ENCODE peak calls at places on chromosomes 3 and 15, in nine cellular contexts. Y is progenitor cell of endocrine pancreas, F is foreskin fibroblast, W is mammary epithelial cell, J is WTC11, A is foreskin keratinocyte, R is endothelial cell of umbilical vein, C is D721Med, H is B cell. D is an unnamed sample.

GRCh38 chr15:51108933-51109550 is 14.3 kb upstream of the TNFAIP8L3 start:
- DNase-seq in Y (no peak), F (peak), W (peak), J (no peak), A (peak), R (no peak), C (no peak), H (no peak), D (no peak)

GRCh38 chr3:35335703-35336102 is 303.6 kb upstream of the ARPP21 start:
- DNase-seq in Y (no peak), F (no peak), W (peak), J (no peak), A (peak), R (no peak), C (no peak), H (no peak), D (no peak)

GRCh38 chr3:139522421-139522820 is 17.1 kb downstream of the RBP1 start:
- DNase-seq in Y (no peak), F (no peak), W (no peak), J (no peak), A (no peak), R (no peak), C (no peak), H (no peak), D (no peak)

GRCh38 chr3:52121459-52121795 is 32.8 kb downstream of the POC1A start:
- DNase-seq in Y (no peak), F (no peak), W (no peak), J (no peak), A (no peak), R (peak), C (no peak), H (no peak), D (no peak)

GRCh38 chr3:71195492-71195891 is 388.0 kb downstream of the FOXP1 start:
- DNase-seq in Y (no peak), F (peak), W (no peak), J (no peak), A (peak), R (no peak), C (no peak), H (no peak), D (no peak)

GRCh38 chr3:180138871-180139270 is 102.1 kb upstream of the PEX5L start:
- DNase-seq in Y (no peak), F (no peak), W (no peak), J (no peak), A (no peak), R (no peak), C (no peak), H (no peak), D (no peak)

GRCh38 chr15:80570553-80570952 is 124.6 kb upstream of the ABHD17C start:
- DNase-seq in Y (no peak), F (no peak), W (no peak), J (no peak), A (peak), R (no peak), C (no peak), H (no peak), D (no peak)

GRCh38 chr15:76987896-76988860 is 6.7 kb upstream of the PSTPIP1 start:
- DNase-seq in Y (no peak), F (no peak), W (no peak), J (peak), A (no peak), R (no peak), C (no peak), H (no peak), D (no peak)

GRCh38 chr15:75167588-75168076 is 34.0 kb upstream of the C15orf39 start:
- DNase-seq in Y (no peak), F (peak), W (peak), J (no peak), A (peak), R (no peak), C (no peak), H (no peak), D (no peak)

GRCh38 chr15:31197497-31198414 is 96.2 kb upstream of the TRPM1 start:
- DNase-seq in Y (no peak), F (peak), W (no peak), J (peak), A (no peak), R (peak), C (no peak), H (no peak), D (no peak)

GRCh38 chr3:41328916-41329315 is 129.6 kb downstream of the CTNNB1 start:
- DNase-seq in Y (no peak), F (peak), W (no peak), J (no peak), A (no peak), R (no peak), C (no peak), H (no peak), D (no peak)

GRCh38 chr3:21752749-21753347 is 1.8 kb upstream of the ZNF385D start:
- DNase-seq in Y (no peak), F (peak), W (peak), J (no peak), A (peak), R (peak), C (no peak), H (no peak), D (no peak)

GRCh38 chr15:52421029-52421428 is 107.7 kb downstream of the MYO5A start:
- DNase-seq in Y (no peak), F (no peak), W (no peak), J (no peak), A (no peak), R (no peak), C (no peak), H (peak), D (no peak)

GRCh38 chr3:122705379-122705778 is 24.7 kb downstream of the PARP14 start:
- DNase-seq in Y (no peak), F (no peak), W (no peak), J (no peak), A (no peak), R (no peak), C (no peak), H (no peak), D (no peak)

GRCh38 chr3:31567036-31567435 is 34.3 kb downstream of the STT3B start:
- DNase-seq in Y (no peak), F (no peak), W (no peak), J (peak), A (no peak), R (no peak), C (no peak), H (peak), D (no peak)

GRCh38 chr3:127823590-127823857 is 1.2 kb upstream of the MGLL start:
- DNase-seq in Y (no peak), F (no peak), W (no peak), J (no peak), A (no peak), R (peak), C (no peak), H (no peak), D (no peak)

GRCh38 chr3:127820871-127821853 is 1.2 kb downstream of the MGLL start:
- DNase-seq in Y (no peak), F (peak), W (no peak), J (no peak), A (peak), R (peak), C (no peak), H (no peak), D (no peak)

GRCh38 chr3:127822836-127823589 is 698 bp upstream of the MGLL start:
- DNase-seq in Y (peak), F (peak), W (peak), J (peak), A (no peak), R (no peak), C (peak), H (no peak), D (peak)

GRCh38 chr3:127820221-127820870 is 2.0 kb downstream of the MGLL start:
- DNase-seq in Y (no peak), F (peak), W (no peak), J (no peak), A (peak), R (no peak), C (no peak), H (no peak), D (no peak)

DNA sequence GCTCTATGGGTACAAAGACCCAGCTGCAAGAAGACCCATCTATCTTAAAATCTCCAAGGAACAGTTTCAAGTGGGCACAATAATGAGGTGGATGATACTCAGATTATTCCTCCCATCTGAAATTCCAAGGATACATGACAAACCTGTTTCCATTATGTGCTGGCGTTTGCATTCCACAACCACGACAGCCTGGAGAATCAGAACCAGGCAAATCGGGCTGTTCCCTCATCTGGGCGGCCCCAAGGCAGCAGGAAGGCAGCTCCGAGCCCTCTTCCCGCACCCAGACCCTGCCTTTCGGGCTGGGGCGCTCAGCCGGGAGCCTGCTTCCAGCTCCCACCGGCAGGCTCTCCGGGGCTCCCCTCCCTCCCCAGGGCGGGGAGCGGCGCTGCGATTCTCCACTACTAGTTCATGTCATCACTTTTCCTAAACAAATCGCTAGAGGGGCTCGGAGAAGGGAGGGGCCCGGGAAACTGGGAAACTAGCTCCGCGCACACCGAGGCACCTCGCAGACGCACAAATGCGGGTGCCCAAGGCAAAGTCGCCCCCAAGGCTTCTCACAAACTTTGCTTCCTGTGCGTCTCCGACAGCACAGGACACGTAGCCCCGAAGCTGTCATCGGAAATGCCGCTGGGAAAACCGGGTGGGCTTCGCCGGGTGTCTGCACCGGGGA is at the start of gene MGLL:
- DNase-seq in Y (no peak), F (peak), W (peak), J (peak), A (peak), R (peak), C (no peak), H (no peak), D (peak)
- TF ChIP-seq CTCF in Y (no peak), F (peak), W (no peak), J (no peak), A (peak), R (no peak), C (no peak), H (no peak), D (no peak)

GRCh38 chr3:38558864-38559263 is 62.7 kb downstream of the EXOG start:
- DNase-seq in Y (no peak), F (no peak), W (no peak), J (no peak), A (no peak), R (no peak), C (no peak), H (no peak), D (no peak)
- TF ChIP-seq CTCF in Y (no peak), F (no peak), W (no peak), J (no peak), A (no peak), R (no peak), C (no peak), H (no peak), D (no peak)

DNA sequence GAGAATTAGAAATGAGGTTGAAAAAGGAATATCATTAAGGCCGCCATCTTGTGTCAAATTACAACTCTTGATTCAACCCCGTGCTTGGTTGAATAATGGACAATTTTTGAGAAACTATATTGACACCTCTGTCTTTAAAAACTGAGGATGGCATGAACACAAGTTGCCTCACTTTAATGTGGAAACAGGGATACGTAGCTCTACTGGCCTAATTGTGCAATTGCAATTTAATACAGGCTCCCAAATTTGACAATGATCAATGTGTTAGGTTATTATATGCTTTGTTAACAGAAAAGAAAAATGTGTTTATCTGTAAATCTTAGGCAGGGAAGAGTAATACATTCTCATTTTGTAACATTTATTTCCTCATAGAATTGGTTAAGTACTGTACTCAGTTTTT is 77.1 kb upstream of the MCTP2 start:
- DNase-seq in Y (no peak), F (no peak), W (no peak), J (no peak), A (no peak), R (no peak), C (no peak), H (no peak), D (no peak)
- TF ChIP-seq CTCF in Y (no peak), F (no peak), W (no peak), J (no peak), A (no peak), R (no peak), C (no peak), H (no peak), D (no peak)

GRCh38 chr15:58267026-58267425 is 128.8 kb downstream of the AQP9 start:
- DNase-seq in Y (no peak), F (no peak), W (peak), J (no peak), A (peak), R (no peak), C (no peak), H (no peak), D (no peak)

GRCh38 chr15:58268746-58269145 is 130.6 kb downstream of the AQP9 start:
- DNase-seq in Y (no peak), F (no peak), W (no peak), J (no peak), A (peak), R (no peak), C (no peak), H (no peak), D (no peak)

GRCh38 chr15:58273104-58273503 is 134.9 kb downstream of the AQP9 start:
- DNase-seq in Y (no peak), F (no peak), W (no peak), J (no peak), A (no peak), R (no peak), C (no peak), H (no peak), D (no peak)

GRCh38 chr15:58271410-58271809 is 133.2 kb downstream of the AQP9 start:
- DNase-seq in Y (no peak), F (no peak), W (no peak), J (no peak), A (no peak), R (no peak), C (no peak), H (no peak), D (no peak)

DNA sequence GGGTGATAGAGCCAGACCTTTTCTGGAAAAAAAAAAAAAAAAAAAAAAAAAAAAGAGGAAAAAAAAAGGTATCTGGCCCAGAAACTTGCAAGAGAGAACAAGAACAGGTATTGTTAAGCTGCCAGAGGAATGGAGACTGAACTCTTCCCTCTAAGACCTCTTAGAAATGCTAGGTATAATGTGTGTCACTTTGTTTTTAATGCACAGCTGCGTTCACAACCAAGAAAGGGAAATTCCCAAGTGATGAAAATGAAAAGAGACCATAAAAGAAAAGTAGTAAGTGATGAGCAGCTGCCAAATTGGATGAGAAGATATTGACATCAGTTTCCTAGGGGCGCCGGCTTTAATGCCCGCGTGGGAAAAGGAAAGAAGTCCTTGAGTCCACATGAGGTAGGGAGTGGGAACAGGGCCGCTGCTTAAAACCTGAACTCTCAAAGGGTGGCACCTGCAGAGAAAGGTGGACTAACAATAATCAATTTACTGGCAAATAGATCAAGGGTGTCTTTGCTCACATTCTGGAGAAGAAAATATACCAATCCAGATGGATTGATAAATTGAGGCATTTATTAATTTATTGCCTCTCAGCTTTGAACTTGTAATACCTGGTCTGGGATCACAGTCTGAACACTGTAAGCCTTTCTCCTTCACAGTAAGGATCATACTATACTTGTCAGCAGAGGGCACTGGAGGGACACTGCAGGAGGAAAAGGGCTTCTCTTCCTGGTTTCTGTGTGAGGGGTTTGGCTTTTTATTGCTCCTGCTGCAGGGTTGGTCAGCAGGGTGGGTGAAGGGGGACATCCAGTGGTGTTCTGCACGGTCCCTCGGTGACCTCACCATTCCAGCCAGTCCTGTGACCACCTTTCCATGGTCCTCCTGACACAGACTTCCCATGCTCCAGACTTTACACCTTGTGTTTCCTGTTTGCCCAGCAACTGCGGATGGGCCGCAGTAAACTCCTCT is 131.6 kb downstream of the AQP9 start:
- DNase-seq in Y (peak), F (peak), W (peak), J (peak), A (peak), R (peak), C (no peak), H (no peak), D (no peak)
- TF ChIP-seq CTCF in Y (peak), F (peak), W (peak), J (peak), A (peak), R (peak), C (peak), H (no peak), D (peak)

GRCh38 chr3:134838599-134838998 is 43.5 kb downstream of the EPHB1 start:
- DNase-seq in Y (no peak), F (no peak), W (no peak), J (no peak), A (no peak), R (no peak), C (no peak), H (no peak), D (no peak)
- TF ChIP-seq CTCF in Y (peak), F (peak), W (peak), J (peak), A (peak), R (no peak), C (peak), H (peak), D (peak)

DNA sequence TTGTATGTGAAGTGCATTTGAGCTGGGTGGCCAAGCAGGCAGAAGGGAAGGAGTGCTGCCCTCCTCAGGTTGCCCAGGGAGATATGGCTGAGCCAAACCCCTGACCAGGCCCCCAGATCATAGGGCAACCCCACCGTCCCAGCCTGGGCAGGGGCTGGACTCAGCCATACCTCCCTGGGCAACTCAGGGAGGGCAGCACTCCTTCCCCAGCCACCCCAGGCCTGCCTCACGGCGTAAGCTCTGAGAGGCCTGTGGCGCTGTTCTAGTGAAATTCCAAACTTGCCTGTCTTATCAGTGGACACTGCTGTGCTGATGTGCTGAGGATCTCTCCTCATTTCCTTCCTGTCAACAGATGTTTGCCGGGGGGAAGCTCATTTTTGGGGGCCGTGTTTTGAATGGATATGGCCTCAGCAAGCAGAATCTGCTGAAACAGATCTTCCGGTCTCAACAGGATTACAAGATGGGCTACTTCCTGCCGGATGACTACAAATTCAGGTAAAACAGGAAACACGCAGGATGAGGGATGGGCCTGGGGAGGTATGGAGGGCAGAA is 57.6 kb upstream of the FGD5 start:
- DNase-seq in Y (no peak), F (no peak), W (no peak), J (peak), A (no peak), R (no peak), C (no peak), H (no peak), D (no peak)
- TF ChIP-seq CTCF in Y (no peak), F (no peak), W (no peak), J (no peak), A (peak), R (no peak), C (no peak), H (no peak), D (no peak)

DNA sequence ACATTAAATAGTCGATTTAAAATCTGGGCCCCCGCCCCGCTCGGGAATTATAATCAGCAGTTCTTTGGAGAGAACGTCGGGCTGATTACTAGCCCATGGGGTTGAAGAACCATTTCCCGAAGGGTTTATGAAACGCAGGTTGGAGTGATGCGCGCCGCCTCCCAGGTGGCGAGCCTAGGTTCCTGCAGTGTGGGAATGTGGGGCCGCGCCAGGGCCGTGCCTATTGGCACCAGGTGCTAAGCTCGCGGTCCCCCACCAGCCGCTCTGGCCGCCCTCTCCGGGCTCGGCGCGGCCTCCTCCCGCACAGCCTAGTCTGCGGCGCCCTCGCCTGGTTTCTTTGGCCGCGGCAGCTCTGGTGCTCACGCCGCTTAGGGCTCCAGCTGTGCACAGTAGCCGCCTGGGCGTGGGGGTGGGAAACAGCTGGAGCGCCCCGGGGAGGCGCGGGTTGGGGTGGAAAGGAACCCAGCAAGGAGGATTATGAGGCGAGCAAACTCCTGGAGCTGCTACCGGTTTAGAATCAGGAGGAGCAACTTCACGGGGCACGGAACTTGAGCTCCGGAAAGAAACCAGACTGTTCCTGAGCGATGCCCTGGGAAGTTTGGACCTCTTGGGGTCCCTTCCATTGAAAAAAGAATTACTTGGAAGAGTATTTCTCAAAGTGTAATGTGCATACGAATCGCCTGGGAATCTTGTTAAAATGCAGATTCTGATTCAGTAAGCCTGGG is 5.6 kb upstream of the MECOM start:
- DNase-seq in Y (peak), F (peak), W (peak), J (peak), A (peak), R (peak), C (no peak), H (peak), D (peak)
- TF ChIP-seq CTCF in Y (peak), F (peak), W (peak), J (peak), A (peak), R (peak), C (peak), H (peak), D (peak)

GRCh38 chr3:142889263-142890014 is 556 bp upstream of the PCOLCE2 start:
- DNase-seq in Y (no peak), F (no peak), W (no peak), J (no peak), A (no peak), R (peak), C (no peak), H (no peak), D (no peak)

GRCh38 chr3:142888099-142888483 is 792 bp downstream of the PCOLCE2 start:
- DNase-seq in Y (no peak), F (peak), W (peak), J (no peak), A (no peak), R (peak), C (no peak), H (no peak), D (no peak)

GRCh38 chr3:142886938-142887337 is 1.9 kb downstream of the PCOLCE2 start:
- DNase-seq in Y (no peak), F (peak), W (peak), J (no peak), A (peak), R (no peak), C (no peak), H (no peak), D (no peak)

GRCh38 chr3:142890592-142890991 is 1.7 kb upstream of the PCOLCE2 start:
- DNase-seq in Y (no peak), F (no peak), W (no peak), J (no peak), A (no peak), R (no peak), C (no peak), H (no peak), D (no peak)

GRCh38 chr3:142888484-142889262 is at the start of gene PCOLCE2:
- DNase-seq in Y (peak), F (peak), W (peak), J (peak), A (peak), R (peak), C (peak), H (no peak), D (peak)
- TF ChIP-seq CTCF in Y (no peak), F (no peak), W (no peak), J (no peak), A (no peak), R (no peak), C (no peak), H (no peak), D (no peak)

D was measured in mesothelial cell of epicardium.